ENCODE peak calls at places on chromosomes 7 and 10, in eight cellular contexts. One of them, this sample, is unnamed.

GRCh38 chr10:76149182-76149581 is 717.8 kb downstream of the LRMDA start:
- DNase-seq in HCT116: no peak
- DNase-seq in AG04450: no peak
- DNase-seq in GM06990: no peak
- DNase-seq in GM23248: peak; percentile 66
- DNase-seq in H9: no peak
- DNase-seq in BE2C: no peak
- DNase-seq in fibroblast of lung: peak; percentile 78
- DNase-seq in this sample: no peak

GRCh38 chr10:35465601-35466140 is 129.4 kb downstream of the CCNY start:
- DNase-seq in HCT116: no peak
- DNase-seq in AG04450: no peak
- DNase-seq in GM06990: no peak
- DNase-seq in GM23248: no peak
- DNase-seq in H9: no peak
- DNase-seq in BE2C: no peak
- DNase-seq in fibroblast of lung: no peak
- DNase-seq in this sample: no peak

GRCh38 chr10:29174389-29174788 is 114.5 kb upstream of the LYZL1 start:
- DNase-seq in HCT116: peak; percentile 4
- DNase-seq in AG04450: no peak
- DNase-seq in GM06990: no peak
- DNase-seq in GM23248: no peak
- DNase-seq in H9: no peak
- DNase-seq in BE2C: no peak
- DNase-seq in fibroblast of lung: no peak
- DNase-seq in this sample: no peak

GRCh38 chr7:16504019-16504418 is 22.6 kb upstream of the LRRC72 start:
- DNase-seq in HCT116: no peak
- DNase-seq in AG04450: peak; percentile 72
- DNase-seq in GM06990: no peak
- DNase-seq in GM23248: peak; percentile 4
- DNase-seq in H9: no peak
- DNase-seq in BE2C: no peak
- DNase-seq in fibroblast of lung: peak; percentile 72
- DNase-seq in this sample: no peak

GRCh38 chr10:111646021-111646420 is 537.5 kb downstream of the GPAM start:
- DNase-seq in HCT116: no peak
- DNase-seq in AG04450: no peak
- DNase-seq in GM06990: no peak
- DNase-seq in GM23248: peak; percentile 42
- DNase-seq in H9: no peak
- DNase-seq in BE2C: no peak
- DNase-seq in fibroblast of lung: no peak
- DNase-seq in this sample: no peak

GRCh38 chr7:151539055-151539714 is 19.5 kb upstream of the RHEB start:
- DNase-seq in HCT116: no peak
- DNase-seq in AG04450: no peak
- DNase-seq in GM06990: no peak
- DNase-seq in GM23248: no peak
- DNase-seq in H9: peak; percentile 56
- DNase-seq in BE2C: peak; percentile 76
- DNase-seq in fibroblast of lung: peak; percentile 48
- DNase-seq in this sample: no peak

GRCh38 chr7:20543565-20543964 is 71.9 kb upstream of the ABCB5 start:
- DNase-seq in HCT116: no peak
- DNase-seq in AG04450: no peak
- DNase-seq in GM06990: no peak
- DNase-seq in GM23248: no peak
- DNase-seq in H9: no peak
- DNase-seq in BE2C: no peak
- DNase-seq in fibroblast of lung: no peak
- DNase-seq in this sample: no peak

GRCh38 chr7:4959881-4960280 is 894 bp upstream of the MMD2 start:
- DNase-seq in HCT116: no peak
- DNase-seq in AG04450: no peak
- DNase-seq in GM06990: no peak
- DNase-seq in GM23248: no peak
- DNase-seq in H9: no peak
- DNase-seq in BE2C: no peak
- DNase-seq in fibroblast of lung: no peak
- DNase-seq in this sample: no peak

GRCh38 chr10:28678687-28679457 is 1.6 kb downstream of the BAMBI start:
- DNase-seq in HCT116: no peak
- DNase-seq in AG04450: no peak
- DNase-seq in GM06990: no peak
- DNase-seq in GM23248: no peak
- DNase-seq in H9: no peak
- DNase-seq in BE2C: peak; percentile 22
- DNase-seq in fibroblast of lung: peak; percentile 61
- DNase-seq in this sample: no peak

GRCh38 chr10:88979153-88979562 is 11.4 kb upstream of the FAS start:
- DNase-seq in HCT116: no peak
- DNase-seq in AG04450: no peak
- DNase-seq in GM06990: no peak
- DNase-seq in GM23248: peak; percentile 95
- DNase-seq in H9: no peak
- DNase-seq in BE2C: no peak
- DNase-seq in fibroblast of lung: peak; percentile 98
- DNase-seq in this sample: no peak

GRCh38 chr7:36863901-36864701 is 139.8 kb upstream of the AOAH start:
- DNase-seq in HCT116: no peak
- DNase-seq in AG04450: no peak
- DNase-seq in GM06990: no peak
- DNase-seq in GM23248: no peak
- DNase-seq in H9: no peak
- DNase-seq in BE2C: peak; percentile 34
- DNase-seq in fibroblast of lung: peak; percentile 55
- DNase-seq in this sample: no peak

GRCh38 chr10:43138757-43139241 is 554 bp downstream of the CSGALNACT2 start:
- DNase-seq in HCT116: no peak
- DNase-seq in AG04450: no peak
- DNase-seq in GM06990: no peak
- DNase-seq in GM23248: peak; percentile 69
- DNase-seq in H9: no peak
- DNase-seq in BE2C: no peak
- DNase-seq in fibroblast of lung: peak; percentile 44
- DNase-seq in this sample: peak; percentile 80

GRCh38 chr10:110275140-110275729 is 29.5 kb downstream of the SMNDC1 start:
- DNase-seq in HCT116: no peak
- DNase-seq in AG04450: no peak
- DNase-seq in GM06990: no peak
- DNase-seq in GM23248: no peak
- DNase-seq in H9: no peak
- DNase-seq in BE2C: no peak
- DNase-seq in fibroblast of lung: no peak
- DNase-seq in this sample: no peak

GRCh38 chr7:108296911-108297310 is 159.3 kb downstream of the NRCAM start:
- DNase-seq in HCT116: no peak
- DNase-seq in AG04450: no peak
- DNase-seq in GM06990: no peak
- DNase-seq in GM23248: peak; percentile 8
- DNase-seq in H9: no peak
- DNase-seq in BE2C: no peak
- DNase-seq in fibroblast of lung: peak; percentile 55
- DNase-seq in this sample: no peak

GRCh38 chr7:105387621-105388372 is 924 bp downstream of the SRPK2 start:
- DNase-seq in HCT116: no peak
- DNase-seq in AG04450: no peak
- DNase-seq in GM06990: peak; percentile 60
- DNase-seq in GM23248: peak; percentile 70
- DNase-seq in H9: peak; percentile 58
- DNase-seq in BE2C: peak; percentile 82
- DNase-seq in fibroblast of lung: peak; percentile 54
- DNase-seq in this sample: peak; percentile 46

GRCh38 chr7:68409851-68410250 is 1188.4 kb upstream of the AUTS2 start:
- DNase-seq in HCT116: no peak
- DNase-seq in AG04450: no peak
- DNase-seq in GM06990: no peak
- DNase-seq in GM23248: no peak
- DNase-seq in H9: no peak
- DNase-seq in BE2C: no peak
- DNase-seq in fibroblast of lung: no peak
- DNase-seq in this sample: no peak

GRCh38 chr7:45872116-45873034 is 507 bp downstream of the CCDC201 start:
- DNase-seq in HCT116: no peak
- DNase-seq in AG04450: no peak
- DNase-seq in GM06990: no peak
- DNase-seq in GM23248: peak; percentile 35
- DNase-seq in H9: peak; percentile 60
- DNase-seq in BE2C: peak; percentile 24
- DNase-seq in fibroblast of lung: no peak
- DNase-seq in this sample: no peak

GRCh38 chr7:128937271-128937646 is 468 bp upstream of the IRF5 start:
- DNase-seq in HCT116: no peak
- DNase-seq in AG04450: no peak
- DNase-seq in GM06990: no peak
- DNase-seq in GM23248: no peak
- DNase-seq in H9: no peak
- DNase-seq in BE2C: no peak
- DNase-seq in fibroblast of lung: no peak
- DNase-seq in this sample: no peak

GRCh38 chr7:128938524-128939074 is 872 bp downstream of the IRF5 start:
- DNase-seq in HCT116: no peak
- DNase-seq in AG04450: no peak
- DNase-seq in GM06990: peak; percentile 77
- DNase-seq in GM23248: peak; percentile 22
- DNase-seq in H9: no peak
- DNase-seq in BE2C: no peak
- DNase-seq in fibroblast of lung: no peak
- DNase-seq in this sample: no peak

GRCh38 chr7:128939075-128939860 is 1.5 kb downstream of the IRF5 start:
- DNase-seq in HCT116: no peak
- DNase-seq in AG04450: no peak
- DNase-seq in GM06990: peak; percentile 77
- DNase-seq in GM23248: no peak
- DNase-seq in H9: no peak
- DNase-seq in BE2C: no peak
- DNase-seq in fibroblast of lung: no peak
- DNase-seq in this sample: no peak

GRCh38 chr7:128936798-128937197 is 929 bp upstream of the IRF5 start:
- DNase-seq in HCT116: no peak
- DNase-seq in AG04450: no peak
- DNase-seq in GM06990: no peak
- DNase-seq in GM23248: no peak
- DNase-seq in H9: no peak
- DNase-seq in BE2C: no peak
- DNase-seq in fibroblast of lung: no peak
- DNase-seq in this sample: no peak

GRCh38 chr7:128937647-128938523 is at the start of gene IRF5:
- DNase-seq in HCT116: peak; percentile 15
- DNase-seq in AG04450: no peak
- DNase-seq in GM06990: peak; percentile 83
- DNase-seq in GM23248: peak; percentile 34
- DNase-seq in H9: peak; percentile 56
- DNase-seq in BE2C: no peak
- DNase-seq in fibroblast of lung: no peak
- DNase-seq in this sample: peak; percentile 62
- H3K27me3 ChIP-seq in HCT116: no peaks in the 10 kb centered on the region
- H3K27me3 ChIP-seq in AG04450: peaks cover 66% of the 10 kb centered on the region
- H3K27me3 ChIP-seq in GM06990: no peaks in the 10 kb centered on the region
- H3K27me3 ChIP-seq in GM23248: peaks cover 37% of the 10 kb centered on the region
- H3K27me3 ChIP-seq in H9: peaks cover 20% of the 10 kb centered on the region
- H3K27me3 ChIP-seq in BE2C: peaks cover 27% of the 10 kb centered on the region
- H3K27me3 ChIP-seq in fibroblast of lung: peaks cover 36% of the 10 kb centered on the region
- H3K27me3 ChIP-seq in this sample: peaks cover 4% of the 10 kb centered on the region

GRCh38 chr7:23470290-23471089 is at the start of gene IGF2BP3:
- DNase-seq in HCT116: peak; percentile 97
- DNase-seq in AG04450: peak; percentile 89
- DNase-seq in GM06990: peak; percentile 83
- DNase-seq in GM23248: peak; percentile 92
- DNase-seq in H9: peak; percentile 95
- DNase-seq in BE2C: peak; percentile 91
- DNase-seq in fibroblast of lung: peak; percentile 95
- DNase-seq in this sample: no peak
- H3K27me3 ChIP-seq in HCT116: peaks cover 4% of the 10 kb centered on the region
- H3K27me3 ChIP-seq in AG04450: no peaks in the 10 kb centered on the region
- H3K27me3 ChIP-seq in GM06990: no peaks in the 10 kb centered on the region
- H3K27me3 ChIP-seq in GM23248: peaks cover 6% of the 10 kb centered on the region
- H3K27me3 ChIP-seq in H9: no peaks in the 10 kb centered on the region
- H3K27me3 ChIP-seq in BE2C: no peaks in the 10 kb centered on the region
- H3K27me3 ChIP-seq in fibroblast of lung: peaks cover 35% of the 10 kb centered on the region
- H3K27me3 ChIP-seq in this sample: peaks cover 58% of the 10 kb centered on the region

DNA sequence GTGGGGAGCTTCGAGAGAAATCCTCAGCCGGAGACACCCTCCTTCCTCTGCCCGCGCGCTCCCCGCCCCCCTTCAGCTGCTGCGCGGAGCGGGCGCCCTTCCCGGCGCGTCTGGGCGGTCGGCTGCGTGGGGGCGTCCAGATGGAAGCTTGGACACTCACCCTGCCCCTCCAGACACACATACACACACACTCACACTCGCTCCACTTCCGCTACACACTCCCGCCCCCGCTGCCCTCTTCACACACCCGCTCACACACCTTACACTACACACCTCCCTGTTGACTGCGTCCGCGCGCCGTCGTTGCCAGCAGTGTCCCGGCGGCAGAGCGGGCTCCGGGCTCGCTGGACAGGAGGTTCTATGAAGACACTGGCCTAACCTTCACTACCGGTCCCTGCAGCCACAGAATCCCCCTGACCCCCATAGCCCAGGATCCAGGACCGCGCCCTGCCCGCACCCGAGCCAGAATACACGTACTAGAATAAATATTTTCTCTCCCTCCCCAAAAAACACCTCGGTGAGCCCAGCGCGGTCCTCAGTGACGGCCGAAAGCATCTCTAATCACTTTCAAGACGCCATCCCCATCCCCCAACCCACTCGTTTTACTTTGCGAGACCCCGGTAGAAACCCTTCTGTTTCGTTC is 1.1 kb upstream of the EGR2 start:
- DNase-seq in HCT116: no peak
- DNase-seq in AG04450: no peak
- DNase-seq in GM06990: peak; percentile 77
- DNase-seq in GM23248: peak; percentile 58
- DNase-seq in H9: peak; percentile 41
- DNase-seq in BE2C: peak; percentile 25
- DNase-seq in fibroblast of lung: peak; percentile 58
- DNase-seq in this sample: peak; percentile 83
- H3K27me3 ChIP-seq in HCT116: no peaks in the 10 kb centered on the region
- H3K27me3 ChIP-seq in AG04450: peaks cover 51% of the 10 kb centered on the region
- H3K27me3 ChIP-seq in GM06990: peaks cover 1% of the 10 kb centered on the region
- H3K27me3 ChIP-seq in GM23248: peaks cover 4% of the 10 kb centered on the region
- H3K27me3 ChIP-seq in H9: peaks cover 26% of the 10 kb centered on the region
- H3K27me3 ChIP-seq in BE2C: peaks cover 52% of the 10 kb centered on the region
- H3K27me3 ChIP-seq in fibroblast of lung: peaks cover 35% of the 10 kb centered on the region
- H3K27me3 ChIP-seq in this sample: peaks cover 7% of the 10 kb centered on the region

GRCh38 chr7:155399577-155399976 is 58.4 kb upstream of the EN2 start:
- DNase-seq in HCT116: no peak
- DNase-seq in AG04450: no peak
- DNase-seq in GM06990: no peak
- DNase-seq in GM23248: no peak
- DNase-seq in H9: no peak
- DNase-seq in BE2C: no peak
- DNase-seq in fibroblast of lung: no peak
- DNase-seq in this sample: no peak
- H3K27me3 ChIP-seq in HCT116: no peaks in the 10 kb centered on the region
- H3K27me3 ChIP-seq in AG04450: no peaks in the 10 kb centered on the region
- H3K27me3 ChIP-seq in GM06990: no peaks in the 10 kb centered on the region
- H3K27me3 ChIP-seq in GM23248: peaks cover 5% of the 10 kb centered on the region
- H3K27me3 ChIP-seq in H9: no peaks in the 10 kb centered on the region
- H3K27me3 ChIP-seq in BE2C: peaks cover 75% of the 10 kb centered on the region
- H3K27me3 ChIP-seq in fibroblast of lung: no peaks in the 10 kb centered on the region
- H3K27me3 ChIP-seq in this sample: no peaks in the 10 kb centered on the region